ENCODE peak calls at places on chromosome 2, in nine cellular contexts. P is HCEC 1CT; S is activated effector memory CD4-positive, alpha-beta T cell treated with anti-CD3 and anti-CD28 coated beads, Interleukin-2, amount 50 U/mL, for 16 hours; I is NCI-H1092 treated with DMSO at 0.1 percent for 48 hours; U is stimulated activated CD8-positive, alpha-beta memory T cell treated with anti-CD3 and anti-CD28 coated beads, Interleukin-12 subunit alpha, Interleukin-12 subunit beta, amount 100 ng/mL, for 1 hour; B is cardiac fibroblast; G is heart left ventricle; W is HCT116; R is mucosa of gallbladder. L is an unnamed sample.
A peak's percentile ranks its signal among the peaks of the same experiment; 100 is the strongest.

GRCh38 chr2:241490825-241491505 is 17.4 kb downstream of the STK25 start:
- DNase-seq in R (no peak), S (no peak), G (no peak), I (no peak), P (no peak), B (no peak), U (no peak), W (no peak), L (no peak)

GRCh38 chr2:218343591-218343990 is 13.1 kb upstream of the CATIP start:
- DNase-seq in B (peak; percentile 84), R (no peak), G (no peak), S (no peak), U (no peak), P (peak; percentile 13), I (no peak), W (no peak), L (no peak)

GRCh38 chr2:102704531-102704930 is 57.3 kb upstream of the TMEM182 start:
- DNase-seq in R (no peak), B (no peak), I (no peak), W (no peak), G (no peak), P (no peak), U (no peak), S (no peak), L (no peak)

GRCh38 chr2:10985901-10986535 is 74.3 kb downstream of the KCNF1 start:
- DNase-seq in B (no peak), S (peak; percentile 37), G (no peak), I (no peak), P (no peak), U (no peak), W (no peak), R (no peak), L (no peak)

GRCh38 chr2:37570773-37571570 is 100.5 kb downstream of the CDC42EP3 start:
- DNase-seq in I (no peak), R (no peak), U (no peak), B (peak; percentile 75), P (peak; percentile 91), G (peak; percentile 47), W (no peak), S (peak; percentile 65), L (no peak)

GRCh38 chr2:170313636-170314348 is 135.8 kb downstream of the MYO3B start:
- DNase-seq in R (no peak), P (no peak), B (no peak), U (no peak), G (no peak), S (no peak), I (peak; percentile 83), W (no peak), L (peak; percentile 17)

GRCh38 chr2:225670111-225670974 is 270.8 kb downstream of the NYAP2 start:
- DNase-seq in B (peak; percentile 73), G (no peak), R (no peak), I (peak; percentile 20), W (peak; percentile 49), P (peak; percentile 39), U (no peak), S (no peak), L (no peak)

GRCh38 chr2:146576301-146576700 is 1268.5 kb upstream of the ACVR2A start:
- DNase-seq in S (no peak), I (no peak), U (no peak), P (no peak), W (no peak), R (no peak), G (no peak), B (peak; percentile 41), L (no peak)

GRCh38 chr2:10277293-10278028 is 25.2 kb upstream of the HPCAL1 start:
- DNase-seq in P (no peak), G (no peak), B (no peak), S (no peak), W (no peak), I (no peak), U (no peak), R (no peak), L (no peak)

GRCh38 chr2:108370080-108370479 is 7.7 kb upstream of the SULT1C4 start:
- DNase-seq in U (no peak), B (no peak), S (no peak), P (peak; percentile 18), G (no peak), W (no peak), I (no peak), R (no peak), L (no peak)

GRCh38 chr2:66575625-66576371 is 140.9 kb downstream of the MEIS1 start:
- DNase-seq in R (peak; percentile 51), B (peak; percentile 45), I (no peak), U (no peak), P (peak; percentile 41), G (peak; percentile 28), S (no peak), W (no peak), L (no peak)